ENCODE peak calls at places on chromosomes 6 and 20, in ten cellular contexts. T is hepatocyte, Y is A673, G is progenitor cell of endocrine pancreas, A is choroid plexus epithelial cell, X is mammary epithelial cell, C is dorsolateral prefrontal cortex, H is pancreas, L is osteoblast, B is IMR-90. D is an unnamed sample.

GRCh38 chr20:9185511-9185910 is 116.6 kb downstream of the PLCB4 start:
- DNase-seq in T (no peak), Y (no peak), G (no peak), A (peak; percentile 27), X (no peak), C (no peak), H (no peak), L (peak; percentile 88), B (peak; percentile 89), D (no peak)

GRCh38 chr20:22106308-22106938 is 401.0 kb downstream of the PAX1 start:
- DNase-seq in T (peak; percentile 56), Y (peak; percentile 37), G (no peak), A (peak; percentile 37), X (no peak), C (no peak), H (no peak), L (peak; percentile 46), B (no peak), D (no peak)

GRCh38 chr20:58754584-58754983 is 62.0 kb downstream of the NPEPL1 start:
- DNase-seq in T (no peak), Y (no peak), G (no peak), A (no peak), X (no peak), C (no peak), H (no peak), L (no peak), B (no peak), D (no peak)

GRCh38 chr6:61809004-61809595 is 476.9 kb downstream of the KHDRBS2 start:
- DNase-seq in T (peak; percentile 26), Y (peak; percentile 17), G (no peak), A (peak; percentile 24), X (peak; percentile 2), C (no peak), H (no peak), L (no peak), B (no peak), D (no peak)

GRCh38 chr6:52663120-52663934 is 7.6 kb upstream of the TMEM14A start:
- DNase-seq in T (peak; percentile 83), Y (peak; percentile 85), G (no peak), A (peak; percentile 89), X (peak; percentile 52), C (no peak), H (peak; percentile 62), L (peak; percentile 89), B (peak; percentile 80), D (peak; percentile 62)

GRCh38 chr6:22699046-22699639 is 129.8 kb downstream of the HDGFL1 start:
- DNase-seq in T (no peak), Y (no peak), G (no peak), A (peak; percentile 7), X (no peak), C (no peak), H (no peak), L (no peak), B (no peak), D (no peak)

GRCh38 chr6:13923527-13924145 is 1.1 kb upstream of the RNF182 start:
- DNase-seq in T (no peak), Y (peak; percentile 53), G (no peak), A (peak; percentile 59), X (no peak), C (no peak), H (no peak), L (peak; percentile 95), B (peak; percentile 65), D (no peak)

GRCh38 chr6:149593443-149593842 is 27.3 kb downstream of the GINM1 start:
- DNase-seq in T (no peak), Y (no peak), G (no peak), A (no peak), X (no peak), C (no peak), H (no peak), L (no peak), B (no peak), D (no peak)

GRCh38 chr6:44441091-44441855 is 53.8 kb downstream of the CDC5L start:
- DNase-seq in T (no peak), Y (no peak), G (no peak), A (no peak), X (no peak), C (no peak), H (no peak), L (no peak), B (no peak), D (no peak)

GRCh38 chr20:5569021-5569420 is 181.2 kb upstream of the SHLD1 start:
- DNase-seq in T (peak; percentile 60), Y (peak; percentile 70), G (no peak), A (peak; percentile 77), X (peak; percentile 27), C (no peak), H (peak; percentile 25), L (peak; percentile 43), B (peak; percentile 59), D (no peak)

GRCh38 chr6:128358111-128358780 is 162.2 kb downstream of the PTPRK start:
- DNase-seq in T (no peak), Y (no peak), G (no peak), A (no peak), X (peak; percentile 8), C (no peak), H (no peak), L (peak; percentile 38), B (peak; percentile 40), D (no peak)

GRCh38 chr6:108655840-108656650 is 95.3 kb downstream of the FOXO3 start:
- DNase-seq in T (peak; percentile 50), Y (peak; percentile 54), G (no peak), A (peak; percentile 79), X (no peak), C (no peak), H (no peak), L (no peak), B (peak; percentile 90), D (peak; percentile 59)

GRCh38 chr6:15527838-15528617 is 134.8 kb downstream of the DTNBP1 start:
- DNase-seq in T (no peak), Y (no peak), G (no peak), A (no peak), X (no peak), C (no peak), H (no peak), L (peak; percentile 43), B (peak; percentile 44), D (no peak)

GRCh38 chr6:156752666-156753301 is 24.4 kb upstream of the ARID1B start:
- DNase-seq in T (no peak), Y (no peak), G (no peak), A (no peak), X (no peak), C (no peak), H (peak; percentile 46), L (no peak), B (no peak), D (no peak)

DNA sequence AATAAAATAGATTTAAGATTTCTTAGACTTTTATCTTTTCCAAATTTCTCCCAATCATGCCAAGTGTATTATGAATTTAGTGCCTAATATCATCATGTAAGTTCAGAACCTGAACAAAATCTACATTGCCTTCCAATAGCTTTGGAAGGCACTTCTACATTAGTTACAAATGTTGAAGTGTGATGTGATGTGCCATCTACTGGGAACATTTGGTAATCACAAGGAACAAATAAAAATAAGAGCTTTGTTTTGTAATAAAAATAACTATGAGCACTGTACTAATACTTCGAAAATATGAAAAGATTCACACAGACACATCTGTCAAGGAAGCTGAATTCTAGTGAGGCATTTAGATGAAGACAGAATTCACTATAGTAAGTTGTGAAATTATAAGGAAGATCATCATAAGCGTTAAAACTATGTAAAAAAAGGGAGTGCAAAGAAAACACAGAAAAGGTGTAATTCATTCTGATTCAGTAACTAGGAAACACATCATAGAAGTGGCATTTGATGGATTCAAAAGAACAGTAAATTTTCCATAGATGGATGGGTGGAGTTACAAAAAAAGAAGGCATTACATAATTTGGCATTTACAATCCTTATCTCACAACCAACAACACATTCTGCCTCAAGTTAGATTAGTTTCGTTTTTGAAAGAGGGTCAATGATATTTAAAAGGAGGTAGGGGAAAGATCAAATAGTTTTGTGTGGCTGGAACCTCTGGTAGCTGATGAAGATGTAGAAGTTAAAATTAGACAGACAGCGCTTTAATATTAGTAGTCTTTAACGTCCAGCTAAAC is 161.0 kb downstream of the ASCC3 start:
- DNase-seq in T (peak; percentile 19), Y (peak; percentile 51), G (no peak), A (peak; percentile 75), X (peak; percentile 12), C (no peak), H (no peak), L (no peak), B (peak; percentile 41), D (no peak)
- TF ChIP-seq CTCF in T (peak; percentile 50), Y (peak; percentile 65), G (peak; percentile 58), A (peak; percentile 53), X (peak; percentile 44), C (peak; percentile 47), H (peak; percentile 19), L (peak; percentile 53), B (peak; percentile 46), D (peak; percentile 48)

DNA sequence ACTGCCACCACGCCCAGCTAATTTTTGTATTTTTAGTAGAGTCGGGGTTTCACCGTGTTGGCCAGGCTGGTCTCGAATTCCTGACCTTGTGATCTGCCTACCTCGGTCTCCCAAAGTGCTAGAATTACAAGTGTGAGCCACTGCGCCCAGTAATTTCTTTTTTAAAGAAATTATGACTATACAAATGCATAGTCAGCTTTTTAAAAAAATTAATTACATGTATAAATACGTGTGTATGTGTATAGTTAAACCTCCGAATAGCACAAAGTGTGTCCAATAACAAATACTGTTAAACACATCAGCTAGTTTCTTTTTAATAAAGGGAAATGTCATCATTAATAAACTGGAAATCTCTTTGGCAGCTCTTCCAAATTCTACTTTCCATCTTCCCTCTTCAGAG is 135.5 kb upstream of the SALL4 start:
- DNase-seq in T (no peak), Y (no peak), G (no peak), A (no peak), X (no peak), C (no peak), H (no peak), L (no peak), B (no peak), D (no peak)
- TF ChIP-seq CTCF in T (no peak), Y (no peak), G (no peak), A (no peak), X (no peak), C (no peak), H (no peak), L (no peak), B (no peak), D (no peak)

GRCh38 chr6:5422321-5422915 is 161.1 kb downstream of the FARS2 start:
- DNase-seq in T (peak; percentile 53), Y (peak; percentile 59), G (no peak), A (peak; percentile 78), X (peak; percentile 14), C (no peak), H (peak; percentile 58), L (peak; percentile 78), B (peak; percentile 62), D (peak; percentile 2)
- TF ChIP-seq CTCF in T (peak; percentile 53), Y (peak; percentile 76), G (peak; percentile 54), A (peak; percentile 91), X (peak; percentile 64), C (no peak), H (peak; percentile 32), L (peak; percentile 83), B (peak; percentile 72), D (peak; percentile 50)

GRCh38 chr6:28864321-28864923 is 59.4 kb downstream of the TRIM27 start:
- DNase-seq in T (no peak), Y (no peak), G (no peak), A (peak; percentile 61), X (no peak), C (no peak), H (no peak), L (peak; percentile 86), B (no peak), D (no peak)
- TF ChIP-seq CTCF in T (peak; percentile 35), Y (peak; percentile 49), G (peak; percentile 32), A (peak; percentile 48), X (no peak), C (no peak), H (no peak), L (no peak), B (peak; percentile 27), D (peak; percentile 29)

GRCh38 chr20:290081-290831 is at the start of gene C20orf96:
- DNase-seq in T (peak; percentile 95), Y (peak; percentile 96), G (peak; percentile 83), A (peak; percentile 97), X (peak; percentile 84), C (peak; percentile 84), H (peak; percentile 93), L (peak; percentile 99), B (peak; percentile 92), D (peak; percentile 80)
- TF ChIP-seq CTCF in T (peak; percentile 28), Y (peak; percentile 41), G (peak; percentile 50), A (peak; percentile 73), X (peak; percentile 29), C (peak; percentile 62), H (peak; percentile 19), L (peak; percentile 41), B (peak; percentile 51), D (peak; percentile 48)